ENCODE peak calls at places on chromosomes 6 and 20, in six cellular contexts. M is 8988T; S is GM10248; F is substantia nigra; C is stimulated activated CD4-positive, alpha-beta T cell treated with anti-CD3 and anti-CD28 coated beads, Interleukin-15, amount 100 ng/mL, for 24 hours; L is HL-60. X is an unnamed sample.

GRCh38 chr20:3658708-3659491 is 4.3 kb downstream of the GFRA4 start:
- DNase-seq in C (no peak), S (peak), M (no peak), L (peak), F (no peak), X (no peak)

GRCh38 chr20:45647441-45648050 is 16.5 kb upstream of the WFDC9 start:
- DNase-seq in C (no peak), F (no peak), L (no peak), S (no peak), M (no peak), X (no peak)

GRCh38 chr20:44264287-44264686 is 17.2 kb downstream of the GDAP1L1 start:
- DNase-seq in L (peak), C (no peak), F (no peak), S (no peak), M (no peak), X (no peak)

GRCh38 chr6:35782424-35782823 is 1.6 kb downstream of the CLPSL1 start:
- DNase-seq in M (no peak), L (no peak), C (no peak), S (no peak), F (no peak), X (no peak)

GRCh38 chr6:70738028-70738427 is 70.3 kb downstream of the SMAP1 start:
- DNase-seq in C (no peak), S (no peak), F (no peak), M (no peak), L (no peak), X (no peak)

GRCh38 chr6:3843379-3844096 is 5.6 kb upstream of the FAM50B start:
- DNase-seq in C (no peak), F (no peak), L (no peak), S (no peak), M (no peak), X (no peak)

GRCh38 chr6:38143191-38144154 is 323.9 kb downstream of the ZFAND3 start:
- DNase-seq in S (no peak), L (no peak), C (no peak), M (no peak), F (peak), X (no peak)

GRCh38 chr20:51116765-51117686 is 94.1 kb upstream of the KCNG1 start:
- DNase-seq in F (no peak), L (no peak), S (no peak), M (no peak), C (no peak), X (no peak)

GRCh38 chr20:1722513-1723050 is 65.0 kb upstream of the SIRPG start:
- DNase-seq in L (no peak), C (no peak), M (no peak), S (no peak), F (no peak), X (no peak)